ENCODE peak calls at places on chromosome 9, in ten cellular contexts. V is hepatocyte, P is mammary epithelial cell, T is aorta, Y is Peyer's patch, O is adipocyte, J is neuronal stem cell, Z is PC-3, K is tibial nerve, W is IMR-90. F is an unnamed sample. For H3K4me1, the result is how much of the 10 kb centered on the place peaks cover.

GRCh38 chr9:114433086-114433485 is 45.3 kb upstream of the AKNA start:
- DNase-seq in V (no peak), P (no peak), T (no peak), Y (no peak), O (no peak), J (no peak), Z (no peak), K (no peak), W (no peak), F (no peak)

GRCh38 chr9:108746864-108747263 is 108.9 kb downstream of the ACTL7B start:
- DNase-seq in V (no peak), P (no peak), T (no peak), Y (no peak), O (peak), J (no peak), Z (peak), K (no peak), W (no peak), F (no peak)

GRCh38 chr9:70044450-70045307 is 1.0 kb downstream of the MAMDC2 start:
- DNase-seq in V (peak), P (peak), T (no peak), Y (no peak), O (peak), J (peak), Z (no peak), K (no peak), W (peak), F (no peak)

GRCh38 chr9:70795841-70796240 is 325.6 kb downstream of the TRPM3 start:
- DNase-seq in V (no peak), P (no peak), T (no peak), Y (no peak), O (no peak), J (no peak), Z (no peak), K (no peak), W (no peak), F (no peak)

GRCh38 chr9:2817987-2818386 is 25.9 kb downstream of the PUM3 start:
- DNase-seq in V (peak), P (no peak), T (no peak), Y (no peak), O (no peak), J (no peak), Z (no peak), K (no peak), W (peak), F (no peak)

GRCh38 chr9:77977210-77977611 is 54.4 kb downstream of the GNAQ start:
- DNase-seq in V (peak), P (peak), T (peak), Y (peak), O (peak), J (peak), Z (no peak), K (peak), W (peak), F (peak)

GRCh38 chr9:101212661-101213060 is 172.1 kb downstream of the BAAT start:
- DNase-seq in V (no peak), P (no peak), T (no peak), Y (no peak), O (no peak), J (no peak), Z (no peak), K (no peak), W (no peak), F (no peak)

GRCh38 chr9:22813520-22813919 is 366.9 kb downstream of the DMRTA1 start:
- DNase-seq in V (peak), P (peak), T (no peak), Y (no peak), O (peak), J (peak), Z (no peak), K (no peak), W (peak), F (no peak)

GRCh38 chr9:6759114-6759977 is 1.6 kb downstream of the KDM4C start:
- DNase-seq in V (peak), P (peak), T (no peak), Y (no peak), O (peak), J (no peak), Z (peak), K (peak), W (peak), F (peak)

GRCh38 chr9:103798620-103799019 is 295.5 kb upstream of the SMC2 start:
- DNase-seq in V (peak), P (peak), T (no peak), Y (no peak), O (peak), J (no peak), Z (peak), K (no peak), W (no peak), F (no peak)

GRCh38 chr9:9275656-9276055 is 1337.1 kb downstream of the PTPRD start:
- DNase-seq in V (no peak), P (no peak), T (no peak), Y (no peak), O (no peak), J (no peak), Z (no peak), K (no peak), W (no peak), F (no peak)

GRCh38 chr9:132032584-132032945 is 47.1 kb downstream of the MED27 start:
- DNase-seq in V (no peak), P (no peak), T (no peak), Y (no peak), O (no peak), J (no peak), Z (no peak), K (no peak), W (no peak), F (no peak)

GRCh38 chr9:133207540-133208170 is 1.4 kb downstream of the OBP2B start:
- DNase-seq in V (no peak), P (no peak), T (no peak), Y (no peak), O (no peak), J (no peak), Z (no peak), K (no peak), W (no peak), F (no peak)

GRCh38 chr9:126860757-126861466 is 473 bp downstream of the ZBTB34 start:
- DNase-seq in V (no peak), P (peak), T (peak), Y (peak), O (peak), J (no peak), Z (peak), K (no peak), W (no peak), F (no peak)

GRCh38 chr9:37032713-37033112 is 1.4 kb downstream of the PAX5 start:
- DNase-seq in V (no peak), P (no peak), T (no peak), Y (peak), O (no peak), J (no peak), Z (no peak), K (no peak), W (no peak), F (no peak)

GRCh38 chr9:127049581-127049980 is 72.9 kb downstream of the ANGPTL2 start:
- DNase-seq in V (no peak), P (no peak), T (no peak), Y (no peak), O (no peak), J (no peak), Z (no peak), K (no peak), W (peak), F (no peak)

DNA sequence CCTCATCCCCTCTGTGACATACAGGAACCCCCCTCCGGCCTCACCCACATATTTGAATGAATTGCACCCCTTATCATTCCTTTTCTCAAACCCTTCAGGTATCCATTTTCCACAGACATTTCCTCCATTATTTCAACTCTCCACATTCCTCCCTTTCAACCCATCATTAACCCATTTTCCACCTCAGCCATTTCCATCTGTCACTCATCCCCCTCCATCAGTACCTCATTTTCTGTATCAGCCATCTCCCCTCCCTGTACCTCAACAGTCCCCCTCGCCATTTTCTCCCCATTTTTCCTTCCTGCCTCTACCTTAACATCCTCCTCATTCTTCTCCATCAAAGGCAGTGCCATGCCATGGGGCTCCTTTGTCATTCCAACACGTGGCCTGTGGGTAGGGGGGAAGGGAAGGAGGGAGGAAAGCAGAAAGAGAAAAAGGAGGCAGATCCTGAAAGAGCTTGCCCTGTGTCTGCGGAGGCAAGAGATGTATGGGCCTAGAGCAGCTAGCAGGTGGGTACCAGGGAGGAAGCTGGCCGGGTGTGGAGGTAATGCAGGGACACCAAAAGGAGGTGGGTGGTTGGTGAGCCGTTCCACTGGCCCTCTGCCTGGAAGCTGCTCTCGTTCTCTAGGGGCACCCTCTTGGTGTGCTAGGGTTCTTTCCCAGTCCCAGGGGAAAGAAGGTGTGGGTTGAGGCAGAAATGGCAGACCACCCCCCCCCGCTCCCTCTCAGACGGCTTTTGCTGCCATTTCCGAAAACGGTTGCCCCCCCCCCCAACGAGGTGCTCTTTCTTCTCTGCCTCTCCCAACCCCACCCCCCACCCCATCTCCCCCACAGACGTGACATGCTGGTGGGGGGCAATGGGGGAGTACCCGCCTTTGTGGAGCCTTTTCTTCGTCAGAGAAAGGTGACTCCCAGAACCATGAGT is 1.6 kb downstream of the DNAJB5 start:
- DNase-seq in V (no peak), P (no peak), T (no peak), Y (no peak), O (no peak), J (no peak), Z (no peak), K (no peak), W (no peak), F (no peak)
- H3K4me1 ChIP-seq in V (under half), P (half or more), T (under half), Y (under half), O (half or more), J (under half), Z (under half), K (under half), W (under half), F (under half)

DNA sequence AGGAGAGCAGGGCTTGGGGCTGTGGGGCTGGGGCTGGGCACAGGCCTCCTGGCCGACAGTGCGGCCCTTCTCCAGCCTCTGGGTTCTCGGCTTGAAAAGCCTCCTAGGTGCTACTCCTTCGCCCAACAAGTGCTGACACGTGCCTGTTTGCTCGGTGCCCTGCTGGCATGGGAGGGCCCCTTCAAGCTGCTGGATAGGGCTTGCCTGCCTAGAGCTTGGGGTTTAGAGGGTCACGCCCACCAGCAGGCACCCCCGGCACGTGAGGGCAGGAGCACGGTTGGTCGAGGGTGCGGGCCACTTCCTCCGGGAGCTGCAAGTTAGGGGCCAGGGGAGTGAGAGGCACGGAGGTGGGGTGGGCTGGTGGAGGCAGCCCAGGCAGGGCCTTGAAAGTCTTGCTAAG is 106.2 kb downstream of the RXRA start:
- DNase-seq in V (no peak), P (peak), T (no peak), Y (no peak), O (no peak), J (no peak), Z (no peak), K (no peak), W (no peak), F (no peak)
- H3K4me1 ChIP-seq in V (under half), P (under half), T (under half), Y (under half), O (half or more), J (under half), Z (under half), K (half or more), W (under half), F (under half)

GRCh38 chr9:92740015-92740408 is 24.6 kb downstream of the BICD2 start:
- DNase-seq in V (no peak), P (no peak), T (no peak), Y (no peak), O (peak), J (no peak), Z (no peak), K (no peak), W (peak), F (no peak)
- H3K4me1 ChIP-seq in V (under half), P (half or more), T (under half), Y (under half), O (under half), J (under half), Z (under half), K (half or more), W (under half), F (under half)

GRCh38 chr9:129143031-129143441 is 31.8 kb downstream of the PTPA start:
- DNase-seq in V (peak), P (peak), T (peak), Y (peak), O (peak), J (peak), Z (peak), K (peak), W (peak), F (peak)
- H3K4me1 ChIP-seq in V (half or more), P (half or more), T (under half), Y (half or more), O (half or more), J (half or more), Z (under half), K (half or more), W (half or more), F (under half)

F was measured in CD8-positive, alpha-beta T cell.